ENCODE peak calls at places on chromosome 21, in six cellular contexts. Q is psoas muscle; V is effector memory CD4-positive, alpha-beta T cell; S is aorta; F is astrocyte; A is pancreas. T is an unnamed sample.
A peak's percentile ranks its signal among the peaks of the same experiment; 100 is the strongest.

GRCh38 chr21:41121785-41122415 is 46.1 kb upstream of the BACE2 start:
- DNase-seq in V (no peak), S (peak; percentile 94), Q (peak; percentile 82), A (peak; percentile 91), F (peak; percentile 51), T (peak; percentile 90)

GRCh38 chr21:28442624-28443023 is 550.1 kb downstream of the LTN1 start:
- DNase-seq in S (no peak), A (no peak), F (peak; percentile 64), V (no peak), Q (no peak), T (no peak)

GRCh38 chr21:39377444-39378050 is 28.7 kb upstream of the HMGN1 start:
- DNase-seq in S (no peak), F (no peak), Q (no peak), V (no peak), A (no peak), T (no peak)

GRCh38 chr21:38178653-38179503 is 77.9 kb upstream of the KCNJ15 start:
- DNase-seq in F (no peak), A (no peak), S (no peak), V (no peak), Q (no peak), T (no peak)

GRCh38 chr21:16569679-16570078 is 839.9 kb downstream of the USP25 start:
- DNase-seq in F (peak; percentile 78), Q (no peak), A (no peak), V (no peak), S (no peak), T (no peak)

GRCh38 chr21:38166214-38166547 is 90.6 kb upstream of the KCNJ15 start:
- DNase-seq in Q (no peak), F (no peak), S (no peak), A (no peak), V (no peak), T (no peak)

GRCh38 chr21:40200962-40201361 is 333.7 kb downstream of the PCP4 start:
- DNase-seq in A (no peak), S (no peak), V (no peak), Q (no peak), F (no peak), T (no peak)

GRCh38 chr21:39258207-39258606 is 55.2 kb downstream of the BRWD1 start:
- DNase-seq in A (no peak), F (no peak), S (no peak), Q (no peak), V (no peak), T (no peak)

GRCh38 chr21:33541105-33541711 is 709 bp downstream of the GART start:
- DNase-seq in S (no peak), A (no peak), Q (peak; percentile 13), F (no peak), V (no peak), T (no peak)

GRCh38 chr21:32423320-32423719 is 10.8 kb downstream of the EVA1C start:
- DNase-seq in A (no peak), S (no peak), V (no peak), F (peak; percentile 98), Q (no peak), T (no peak)

GRCh38 chr21:29674343-29674742 is 265.5 kb downstream of the GRIK1 start:
- DNase-seq in Q (no peak), V (no peak), S (no peak), F (no peak), A (no peak), T (no peak)

DNA sequence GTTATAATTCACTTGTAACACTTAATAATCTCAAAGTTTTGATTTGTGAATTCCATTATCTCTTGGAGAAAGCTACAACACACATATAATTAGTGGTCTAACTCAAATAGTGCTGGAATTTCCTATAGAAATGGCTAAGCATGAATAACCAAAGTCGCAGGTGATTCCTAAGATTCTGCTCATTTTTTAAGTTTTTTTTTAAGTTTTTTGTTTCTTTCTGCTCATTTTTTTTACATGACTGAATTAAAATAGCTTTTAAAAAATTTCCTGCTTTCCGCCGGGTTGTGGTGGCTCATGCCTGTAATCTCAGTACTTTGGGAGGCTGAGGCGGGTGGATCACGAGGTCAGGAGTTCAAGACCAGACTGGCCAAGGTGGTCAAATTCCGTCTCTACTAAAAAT is 90.4 kb downstream of the APP start:
- DNase-seq in S (no peak), F (no peak), A (no peak), V (no peak), Q (no peak), T (no peak)
- H3K27ac ChIP-seq in S (no peak overlapping the region), F (no peak overlapping the region), A (no peak overlapping the region), V (no peak overlapping the region), Q (no peak overlapping the region), T (no peak overlapping the region)

GRCh38 chr21:45471229-45472052 is 66.5 kb downstream of the COL18A1 start:
- DNase-seq in V (no peak), F (peak; percentile 95), Q (peak; percentile 49), A (no peak), S (peak; percentile 73), T (peak; percentile 77)

GRCh38 chr21:45468971-45469272 is 64.0 kb downstream of the COL18A1 start:
- DNase-seq in V (no peak), F (no peak), Q (peak; percentile 10), A (no peak), S (no peak), T (no peak)

GRCh38 chr21:45470087-45470515 is 65.1 kb downstream of the COL18A1 start:
- DNase-seq in S (peak; percentile 70), F (peak; percentile 81), Q (no peak), V (no peak), A (no peak), T (no peak)

GRCh38 chr21:45468051-45468970 is 63.3 kb downstream of the COL18A1 start:
- DNase-seq in S (peak; percentile 66), Q (peak; percentile 11), F (no peak), V (no peak), A (no peak), T (no peak)

DNA sequence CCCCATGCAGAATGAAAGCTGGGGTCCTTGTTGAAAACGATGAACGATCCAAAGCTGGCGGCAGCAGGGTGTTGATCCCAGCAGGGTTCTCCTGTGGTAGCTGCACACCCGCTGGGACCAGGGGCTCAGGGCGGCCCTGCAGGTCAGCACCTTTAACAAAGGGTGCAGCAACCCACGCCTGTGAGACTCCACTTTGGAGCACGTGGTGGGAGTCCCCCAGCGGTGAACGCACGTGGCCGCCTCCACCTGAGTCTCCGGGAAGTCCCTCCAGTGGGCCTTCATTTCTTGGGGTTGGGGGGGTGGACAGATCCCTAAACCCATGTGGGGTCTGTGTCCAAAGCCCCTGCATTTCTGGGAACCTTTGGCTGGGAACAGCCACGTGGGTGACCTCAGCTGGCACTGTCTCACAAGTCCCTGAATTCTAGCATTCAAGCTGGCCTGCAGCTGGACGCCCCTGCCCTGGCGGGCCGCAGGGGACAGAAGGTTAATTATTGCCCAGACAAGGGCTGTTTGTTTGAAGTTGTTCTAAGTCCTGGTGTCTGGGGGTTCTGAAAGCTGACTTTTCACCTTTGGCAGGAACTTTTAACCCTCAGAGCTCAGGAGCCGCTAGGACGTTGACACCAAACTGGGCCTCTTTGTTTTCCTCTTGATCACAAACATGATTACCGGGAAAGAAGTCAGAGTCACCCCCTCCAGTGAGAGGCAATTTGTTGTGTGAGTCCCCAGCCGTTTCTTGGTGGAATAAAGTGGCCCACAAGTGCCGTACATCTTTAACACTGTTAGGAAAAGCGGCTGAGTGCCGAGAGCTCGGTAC is 64.5 kb downstream of the COL18A1 start:
- DNase-seq in Q (peak; percentile 10), F (no peak), V (no peak), A (peak; percentile 38), S (peak; percentile 71), T (no peak)
- H3K4me1 ChIP-seq in Q (no peaks in the 10 kb centered on the region), F (peaks cover 22% of the 10 kb centered on the region), V (peaks cover 6% of the 10 kb centered on the region), A (peaks cover 7% of the 10 kb centered on the region), S (no peaks in the 10 kb centered on the region), T (no peaks in the 10 kb centered on the region)

GRCh38 chr21:36985761-36986594 is 19.5 kb upstream of the HLCS start:
- DNase-seq in S (no peak), A (no peak), V (no peak), Q (no peak), F (no peak), T (no peak)

GRCh38 chr21:36989699-36990507 is 16.6 kb upstream of the RIPPLY3 start:
- DNase-seq in V (peak; percentile 81), A (peak; percentile 95), Q (peak; percentile 95), S (peak; percentile 98), F (peak; percentile 79), T (peak; percentile 88)

GRCh38 chr21:36987845-36988244 is 18.7 kb upstream of the RIPPLY3 start:
- DNase-seq in V (no peak), S (no peak), Q (no peak), F (no peak), A (no peak), T (no peak)

GRCh38 chr21:36990508-36991205 is 15.8 kb upstream of the RIPPLY3 start:
- DNase-seq in Q (no peak), F (no peak), V (no peak), A (no peak), S (no peak), T (no peak)

GRCh38 chr21:36988536-36988935 is 18.0 kb upstream of the RIPPLY3 start:
- DNase-seq in A (no peak), S (no peak), Q (no peak), F (no peak), V (no peak), T (no peak)
- H3K27me3 ChIP-seq in A (no peaks in the 10 kb centered on the region), S (no peaks in the 10 kb centered on the region), Q (no peaks in the 10 kb centered on the region), F (no peaks in the 10 kb centered on the region), V (no peaks in the 10 kb centered on the region), T (no peaks in the 10 kb centered on the region)

DNA sequence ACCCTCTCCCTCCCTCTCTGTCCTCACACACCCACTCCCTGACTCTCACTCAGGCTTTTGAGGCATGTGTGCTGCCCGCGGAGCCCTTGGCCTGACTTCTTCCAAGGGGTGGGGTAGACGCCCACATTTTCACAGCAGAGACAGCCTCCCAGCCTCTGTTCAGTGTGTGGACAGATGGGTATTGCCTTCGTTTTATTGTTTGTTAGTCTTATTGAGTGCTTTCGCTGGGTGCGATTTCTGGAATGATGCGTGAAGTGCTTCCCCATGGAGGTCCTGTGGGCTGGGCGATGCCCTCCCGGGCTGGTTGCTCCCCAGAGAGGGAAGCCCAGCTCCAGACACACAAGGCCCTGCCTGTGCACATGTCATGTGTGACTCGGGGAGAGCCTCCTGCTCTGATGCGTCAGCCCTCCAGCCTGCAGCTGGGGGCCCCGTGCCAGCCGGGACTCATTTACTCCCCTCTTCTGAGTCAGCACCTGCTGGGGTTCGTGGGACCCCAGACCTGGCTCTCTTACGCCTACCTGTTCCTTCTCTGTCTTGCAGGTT is 14.7 kb downstream of the PDXK start:
- DNase-seq in A (no peak), F (peak; percentile 78), S (peak; percentile 78), V (no peak), Q (no peak), T (no peak)
- H3K27ac ChIP-seq in A (no peak overlapping the region), F (peak overlapping the region; percentile 46), S (no peak overlapping the region), V (no peak overlapping the region), Q (no peak overlapping the region), T (no peak overlapping the region)

DNA sequence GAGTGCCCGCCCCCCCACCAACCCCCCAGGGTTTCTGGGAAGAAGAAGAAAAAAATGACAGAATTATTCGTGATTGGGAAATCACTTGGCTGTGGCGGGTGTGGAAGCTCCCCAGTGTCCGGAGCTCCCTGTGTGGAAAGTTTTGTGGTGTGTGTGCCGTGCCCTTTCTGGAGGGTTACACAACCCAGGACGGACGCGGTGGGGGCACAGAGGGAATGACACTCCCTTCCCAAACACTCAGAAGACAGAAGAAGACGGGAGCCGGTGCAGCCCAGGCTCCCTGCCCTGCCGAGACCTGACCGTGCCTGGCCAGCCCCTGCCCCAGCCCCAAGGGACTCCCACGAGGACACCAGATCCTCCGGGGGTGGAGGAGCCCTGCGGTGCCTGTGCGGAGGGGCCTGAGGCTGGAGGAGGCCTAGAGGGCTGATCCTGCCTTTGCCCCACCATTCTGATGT is 33.0 kb upstream of the ADARB1 start:
- DNase-seq in A (peak; percentile 20), S (peak; percentile 88), V (no peak), F (peak; percentile 25), Q (peak; percentile 90), T (peak; percentile 93)
- H3K4me1 ChIP-seq in A (no peaks in the 10 kb centered on the region), S (no peaks in the 10 kb centered on the region), V (no peaks in the 10 kb centered on the region), F (no peaks in the 10 kb centered on the region), Q (peaks cover 14% of the 10 kb centered on the region), T (no peaks in the 10 kb centered on the region)

GRCh38 chr21:42376338-42376982 is 10.1 kb upstream of the TFF1 start:
- DNase-seq in V (no peak), Q (no peak), S (peak; percentile 69), A (peak; percentile 30), F (no peak), T (no peak)
- H3K27me3 ChIP-seq in V (no peaks in the 10 kb centered on the region), Q (peaks cover 7% of the 10 kb centered on the region), S (no peaks in the 10 kb centered on the region), A (no peaks in the 10 kb centered on the region), F (no peaks in the 10 kb centered on the region), T (no peaks in the 10 kb centered on the region)

T was measured in right atrium auricular region.